ENCODE peak calls at places on chromosomes 12 and 14, in seven cellular contexts. M is MM.1S; I is kidney glomerular epithelial cell; H is CD8-positive, alpha-beta T cell; Q is AML-193; L is stimulated activated CD4-positive, alpha-beta T cell treated with anti-CD3 and anti-CD28 coated beads, Interleukin-15, amount 100 ng/mL, for 24 hours; B is astrocyte. R is an unnamed sample.

GRCh38 chr12:89632778-89633177 is 75.9 kb downstream of the ATP2B1 start:
- DNase-seq in I (no peak), M (no peak), B (no peak), L (no peak), Q (no peak), H (no peak), R (no peak)

GRCh38 chr12:127083028-127083949 is 1183.7 kb upstream of the TMEM132C start:
- DNase-seq in I (peak; percentile 85), Q (peak; percentile 35), B (peak; percentile 79), M (peak; percentile 85), H (no peak), L (peak; percentile 8), R (peak; percentile 28)

GRCh38 chr12:62724947-62725447 is 210.0 kb downstream of the PPM1H start:
- DNase-seq in Q (no peak), L (no peak), H (no peak), I (peak; percentile 96), M (no peak), B (peak; percentile 100), R (no peak)

GRCh38 chr12:123363743-123364531 is 710 bp downstream of the SBNO1 start:
- DNase-seq in M (peak; percentile 12), B (peak; percentile 12), L (peak; percentile 52), I (no peak), Q (no peak), H (peak; percentile 33), R (peak; percentile 21)

GRCh38 chr12:68140576-68140975 is 19.0 kb downstream of the IFNG start:
- DNase-seq in Q (no peak), I (no peak), H (no peak), L (no peak), B (no peak), M (no peak), R (no peak)

GRCh38 chr12:11769723-11770514 is 120.4 kb downstream of the ETV6 start:
- DNase-seq in B (no peak), Q (no peak), H (no peak), M (no peak), L (no peak), I (no peak), R (no peak)

GRCh38 chr12:52058631-52059324 is 7.5 kb downstream of the NR4A1 start:
- DNase-seq in H (peak; percentile 10), L (no peak), I (no peak), Q (no peak), M (no peak), B (no peak), R (no peak)

GRCh38 chr14:101504096-101504948 is 57.0 kb upstream of the DIO3 start:
- DNase-seq in L (no peak), B (no peak), Q (no peak), I (no peak), M (no peak), H (no peak), R (no peak)

GRCh38 chr14:59134307-59134706 is 54.2 kb upstream of the DAAM1 start:
- DNase-seq in H (no peak), I (no peak), B (no peak), Q (no peak), L (no peak), M (no peak), R (no peak)

GRCh38 chr12:64528616-64529015 is 76.7 kb downstream of the TBK1 start:
- DNase-seq in I (no peak), M (no peak), H (no peak), Q (no peak), L (no peak), B (no peak), R (no peak)

GRCh38 chr12:115295886-115296285 is 611.9 kb upstream of the TBX3 start:
- DNase-seq in B (no peak), H (no peak), I (no peak), M (no peak), Q (no peak), L (no peak), R (no peak)

GRCh38 chr12:122726056-122726558 is 4.5 kb downstream of the HCAR1 start:
- DNase-seq in Q (peak; percentile 9), B (peak; percentile 47), H (no peak), L (peak; percentile 60), M (no peak), I (peak; percentile 82), R (no peak)

GRCh38 chr12:42789808-42790760 is 200.5 kb upstream of the PRICKLE1 start:
- DNase-seq in B (peak; percentile 14), H (no peak), M (no peak), L (no peak), Q (no peak), I (no peak), R (no peak)

GRCh38 chr14:36665887-36666415 is 4.3 kb downstream of the PAX9 start:
- DNase-seq in M (no peak), I (no peak), H (no peak), L (no peak), B (no peak), Q (no peak), R (no peak)

GRCh38 chr12:124625867-124626675 is 58.7 kb upstream of the NCOR2 start:
- DNase-seq in B (peak; percentile 55), M (no peak), H (no peak), Q (peak; percentile 61), I (peak; percentile 25), L (no peak), R (no peak)

R was measured in immature natural killer cell.